ENCODE peak calls at places on chromosomes 6 and 20, in four cellular contexts. One of them, this sample, is unnamed.

GRCh38 chr6:170234419-170234818 is 56.5 kb downstream of the DLL1 start:
- DNase-seq in IMR-90: no peak
- DNase-seq in K562: no peak
- DNase-seq in HepG2: no peak
- DNase-seq in this sample: no peak

GRCh38 chr6:152154559-152155356 is 347.3 kb downstream of the ESR1 start:
- DNase-seq in HepG2: no peak
- DNase-seq in K562: no peak
- DNase-seq in IMR-90: peak
- DNase-seq in this sample: no peak

GRCh38 chr6:25312034-25312620 is 33.0 kb downstream of the CARMIL1 start:
- DNase-seq in HepG2: no peak
- DNase-seq in IMR-90: peak
- DNase-seq in K562: no peak
- DNase-seq in this sample: no peak

GRCh38 chr6:890995-891394 is 198.1 kb upstream of the EXOC2 start:
- DNase-seq in HepG2: no peak
- DNase-seq in IMR-90: no peak
- DNase-seq in K562: no peak
- DNase-seq in this sample: no peak

GRCh38 chr6:40791004-40791403 is 203.8 kb upstream of the LRFN2 start:
- DNase-seq in HepG2: no peak
- DNase-seq in K562: no peak
- DNase-seq in IMR-90: no peak
- DNase-seq in this sample: no peak

GRCh38 chr20:38779247-38780097 is 26.0 kb upstream of the PPP1R16B start:
- DNase-seq in K562: no peak
- DNase-seq in IMR-90: no peak
- DNase-seq in HepG2: no peak
- DNase-seq in this sample: no peak

GRCh38 chr20:11726021-11726420 is 191.7 kb upstream of the BTBD3 start:
- DNase-seq in K562: no peak
- DNase-seq in HepG2: no peak
- DNase-seq in IMR-90: no peak
- DNase-seq in this sample: no peak

GRCh38 chr6:100565439-100566104 is 100.9 kb upstream of the SIM1 start:
- DNase-seq in HepG2: no peak
- DNase-seq in IMR-90: no peak
- DNase-seq in K562: no peak
- DNase-seq in this sample: no peak

GRCh38 chr6:34182751-34183531 is 37.1 kb upstream of the GRM4 start:
- DNase-seq in HepG2: no peak
- DNase-seq in K562: peak
- DNase-seq in IMR-90: no peak
- DNase-seq in this sample: no peak

GRCh38 chr6:31871068-31871659 is 7.6 kb downstream of the SLC44A4 start:
- DNase-seq in IMR-90: peak
- DNase-seq in HepG2: no peak
- DNase-seq in K562: peak
- DNase-seq in this sample: no peak

GRCh38 chr20:12882832-12883506 is 125.8 kb upstream of the SPTLC3 start:
- DNase-seq in K562: no peak
- DNase-seq in HepG2: no peak
- DNase-seq in IMR-90: peak
- DNase-seq in this sample: no peak

GRCh38 chr6:88730602-88731001 is 232.8 kb downstream of the RNGTT start:
- DNase-seq in HepG2: no peak
- DNase-seq in K562: no peak
- DNase-seq in IMR-90: peak
- DNase-seq in this sample: no peak

GRCh38 chr20:54017846-54018245 is 52.5 kb downstream of the BCAS1 start:
- DNase-seq in K562: no peak
- DNase-seq in HepG2: no peak
- DNase-seq in IMR-90: no peak
- DNase-seq in this sample: no peak

GRCh38 chr6:128757961-128758360 is 125.0 kb upstream of the LAMA2 start:
- DNase-seq in IMR-90: no peak
- DNase-seq in HepG2: no peak
- DNase-seq in K562: no peak
- DNase-seq in this sample: no peak

GRCh38 chr6:3628143-3628840 is 123.2 kb downstream of the PXDC1 start:
- DNase-seq in IMR-90: no peak
- DNase-seq in HepG2: no peak
- DNase-seq in K562: no peak
- DNase-seq in this sample: no peak

GRCh38 chr6:4879724-4880372 is 103.6 kb downstream of the CDYL start:
- DNase-seq in IMR-90: no peak
- DNase-seq in K562: no peak
- DNase-seq in HepG2: no peak
- DNase-seq in this sample: no peak

GRCh38 chr20:1196634-1197033 is 6.6 kb upstream of the C20orf202 start:
- DNase-seq in IMR-90: no peak
- DNase-seq in K562: no peak
- DNase-seq in HepG2: no peak
- DNase-seq in this sample: no peak

GRCh38 chr20:1204061-1204460 is 807 bp downstream of the C20orf202 start:
- DNase-seq in IMR-90: no peak
- DNase-seq in HepG2: no peak
- DNase-seq in K562: no peak
- DNase-seq in this sample: no peak

GRCh38 chr20:1203630-1204029 is 376 bp downstream of the C20orf202 start:
- DNase-seq in IMR-90: no peak
- DNase-seq in HepG2: no peak
- DNase-seq in K562: no peak
- DNase-seq in this sample: no peak

GRCh38 chr20:1202762-1203504 is at the start of gene C20orf202:
- DNase-seq in HepG2: no peak
- DNase-seq in IMR-90: no peak
- DNase-seq in K562: no peak
- DNase-seq in this sample: no peak

GRCh38 chr20:1199981-1200380 is 3.3 kb upstream of the C20orf202 start:
- DNase-seq in HepG2: no peak
- DNase-seq in IMR-90: no peak
- DNase-seq in K562: no peak
- DNase-seq in this sample: no peak
- H2AFZ ChIP-seq in HepG2: no peak
- H2AFZ ChIP-seq in IMR-90: no peak
- H2AFZ ChIP-seq in K562: peak
- H2AFZ ChIP-seq in this sample: no peak

DNA sequence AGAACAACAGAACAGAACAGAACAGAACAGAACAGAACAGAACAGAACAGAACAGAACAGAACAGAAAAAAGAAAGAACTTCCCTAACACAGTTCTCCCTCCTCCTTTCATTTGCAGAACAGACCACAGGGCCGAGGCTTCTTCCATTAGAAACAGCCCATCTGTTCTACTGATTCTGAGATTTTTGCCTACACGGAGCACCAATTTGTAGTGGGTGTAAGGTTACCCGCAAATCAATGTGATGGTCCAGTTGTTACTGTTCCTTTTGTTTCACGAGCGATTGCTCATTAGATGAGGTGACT is 734 bp upstream of the OGFRL1 start:
- DNase-seq in K562: no peak
- DNase-seq in IMR-90: no peak
- DNase-seq in HepG2: no peak
- DNase-seq in this sample: no peak
- TF ChIP-seq MAFK in K562: no peak
- TF ChIP-seq MAFK in IMR-90: no peak
- TF ChIP-seq MAFK in HepG2: no peak
- TF ChIP-seq MAFK in this sample: no peak

GRCh38 chr6:79277109-79277508 is 42.6 kb upstream of the HMGN3 start:
- DNase-seq in HepG2: no peak
- DNase-seq in IMR-90: peak
- DNase-seq in K562: no peak
- DNase-seq in this sample: no peak
- H2AFZ ChIP-seq in HepG2: no peak
- H2AFZ ChIP-seq in IMR-90: no peak
- H2AFZ ChIP-seq in K562: no peak
- H2AFZ ChIP-seq in this sample: no peak

DNA sequence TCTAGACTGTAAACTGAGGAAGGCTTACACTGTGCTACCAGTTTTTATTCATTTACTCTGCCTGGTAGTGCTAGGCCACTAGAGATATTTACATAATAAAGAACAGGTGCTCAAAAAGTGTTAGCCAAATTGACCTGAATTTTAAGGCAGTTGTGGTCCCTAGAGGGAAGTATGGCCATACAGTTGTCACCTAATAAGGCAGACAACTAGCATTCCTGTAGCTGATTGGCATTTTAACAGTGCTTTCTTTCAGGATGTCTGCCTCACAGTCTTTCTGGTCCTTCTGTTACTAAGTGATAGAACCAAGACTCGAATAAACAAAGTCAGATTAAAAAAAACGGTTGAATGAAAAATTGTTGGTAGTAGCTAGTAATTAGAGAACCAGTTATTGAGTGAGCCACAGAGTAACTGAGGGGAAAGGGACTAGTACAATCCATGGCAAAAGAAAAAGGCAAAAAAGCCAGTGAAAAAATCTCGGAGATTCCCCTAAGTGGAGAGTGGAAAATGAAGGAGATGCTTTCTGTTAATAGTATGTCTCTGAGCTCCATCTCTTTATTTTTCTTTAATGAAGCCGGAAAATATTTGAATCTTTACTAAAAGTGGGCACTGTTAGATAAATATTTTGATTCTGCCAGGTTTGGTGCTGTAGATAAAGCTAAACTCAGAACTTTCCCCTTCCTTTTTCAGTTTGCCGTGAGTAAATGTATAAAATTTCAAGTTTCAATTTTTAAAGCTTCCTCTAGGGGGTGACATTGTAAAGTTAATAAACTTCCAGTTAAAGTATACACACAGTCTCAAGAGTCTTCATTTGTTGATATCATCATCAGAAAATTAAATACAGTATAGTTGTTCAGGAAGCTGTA is 9.1 kb downstream of the VTA1 start:
- DNase-seq in K562: peak
- DNase-seq in IMR-90: peak
- DNase-seq in HepG2: peak
- DNase-seq in this sample: peak
- TF ChIP-seq MAFK in K562: no peak
- TF ChIP-seq MAFK in IMR-90: no peak
- TF ChIP-seq MAFK in HepG2: no peak
- TF ChIP-seq MAFK in this sample: no peak

This sample was measured in H1.